ENCODE peak calls at places on chromosomes 4 and X, in four cellular contexts. One of them, this sample, is unnamed.

GRCh38 chr4:128271551-128271950 is 16.1 kb downstream of the PGRMC2 start:
- DNase-seq in H1: no peak
- DNase-seq in transverse colon: no peak
- DNase-seq in A549: no peak
- DNase-seq in this sample: no peak

GRCh38 chr4:8860096-8860891 is 11.3 kb downstream of the HMX1 start:
- DNase-seq in H1: no peak
- DNase-seq in transverse colon: no peak
- DNase-seq in A549: no peak
- DNase-seq in this sample: no peak

GRCh38 chr4:142121951-142122350 is 485.6 kb downstream of the IL15 start:
- DNase-seq in H1: no peak
- DNase-seq in transverse colon: no peak
- DNase-seq in A549: no peak
- DNase-seq in this sample: no peak

GRCh38 chrX:13996650-13997049 is 33.0 kb downstream of the GEMIN8 start:
- DNase-seq in H1: no peak
- DNase-seq in transverse colon: no peak
- DNase-seq in A549: no peak
- DNase-seq in this sample: no peak

GRCh38 chr4:71860643-71861042 is 76.8 kb upstream of the GC start:
- DNase-seq in H1: no peak
- DNase-seq in transverse colon: no peak
- DNase-seq in A549: peak
- DNase-seq in this sample: no peak

GRCh38 chr4:168769416-168769815 is 240.6 kb downstream of the CBR4 start:
- DNase-seq in H1: no peak
- DNase-seq in transverse colon: no peak
- DNase-seq in A549: peak
- DNase-seq in this sample: no peak

GRCh38 chr4:159764343-159764952 is 661.6 kb downstream of the RAPGEF2 start:
- DNase-seq in H1: peak
- DNase-seq in transverse colon: no peak
- DNase-seq in A549: peak
- DNase-seq in this sample: no peak

GRCh38 chr4:2395038-2395437 is 23.4 kb downstream of the ZFYVE28 start:
- DNase-seq in H1: no peak
- DNase-seq in transverse colon: no peak
- DNase-seq in A549: no peak
- DNase-seq in this sample: no peak

GRCh38 chr4:87069037-87069742 is 134.4 kb downstream of the AFF1 start:
- DNase-seq in H1: no peak
- DNase-seq in transverse colon: no peak
- DNase-seq in A549: no peak
- DNase-seq in this sample: no peak

GRCh38 chr4:81648576-81649272 is 177.0 kb upstream of the RASGEF1B start:
- DNase-seq in H1: no peak
- DNase-seq in transverse colon: peak
- DNase-seq in A549: no peak
- DNase-seq in this sample: no peak

GRCh38 chr4:115537387-115537786 is 424.0 kb upstream of the NDST4 start:
- DNase-seq in H1: no peak
- DNase-seq in transverse colon: no peak
- DNase-seq in A549: no peak
- DNase-seq in this sample: no peak

GRCh38 chrX:8728932-8729331 is 3.0 kb downstream of the ANOS1 start:
- DNase-seq in H1: no peak
- DNase-seq in transverse colon: no peak
- DNase-seq in A549: no peak
- DNase-seq in this sample: no peak

GRCh38 chr4:151745727-151746231 is 15.0 kb downstream of the GATB start:
- DNase-seq in H1: no peak
- DNase-seq in transverse colon: no peak
- DNase-seq in A549: no peak
- DNase-seq in this sample: no peak

GRCh38 chrX:68920541-68920940 is 91.7 kb downstream of the EFNB1 start:
- DNase-seq in H1: no peak
- DNase-seq in transverse colon: no peak
- DNase-seq in A549: no peak
- DNase-seq in this sample: peak

DNA sequence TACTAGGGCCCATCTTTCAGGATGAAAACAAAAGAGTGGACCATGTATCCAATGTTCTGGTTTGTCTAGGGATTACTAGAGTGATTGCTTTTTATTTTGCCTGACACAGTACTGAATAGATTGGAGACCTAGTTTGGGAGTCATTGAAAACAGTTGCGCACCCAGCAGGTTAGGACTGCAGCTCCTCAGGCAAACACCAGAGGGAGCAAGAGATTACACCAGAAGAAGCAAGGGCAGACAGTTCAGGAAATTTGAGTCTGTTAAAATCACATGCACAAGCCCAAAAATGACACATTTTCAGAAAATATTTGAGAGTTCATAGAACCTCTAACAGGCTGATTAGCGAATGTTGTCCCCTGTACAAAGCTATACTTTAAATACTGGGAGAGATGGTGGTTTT is 55.6 kb downstream of the CYLC1 start:
- DNase-seq in H1: no peak
- DNase-seq in transverse colon: peak
- DNase-seq in A549: peak
- DNase-seq in this sample: no peak
- TF ChIP-seq CTCF in H1: peak
- TF ChIP-seq CTCF in transverse colon: peak
- TF ChIP-seq CTCF in A549: peak
- TF ChIP-seq CTCF in this sample: no peak

GRCh38 chr4:174284181-174284886 is 623 bp downstream of the CEP44 start:
- DNase-seq in H1: no peak
- DNase-seq in transverse colon: peak
- DNase-seq in A549: peak
- DNase-seq in this sample: no peak

GRCh38 chr4:174286870-174287269 is 3.2 kb downstream of the CEP44 start:
- DNase-seq in H1: no peak
- DNase-seq in transverse colon: no peak
- DNase-seq in A549: no peak
- DNase-seq in this sample: no peak

GRCh38 chr4:174282836-174283506 is 496 bp downstream of the FBXO8 start:
- DNase-seq in H1: peak
- DNase-seq in transverse colon: peak
- DNase-seq in A549: peak
- DNase-seq in this sample: peak

GRCh38 chr4:174281182-174281737 is 2.2 kb downstream of the FBXO8 start:
- DNase-seq in H1: no peak
- DNase-seq in transverse colon: no peak
- DNase-seq in A549: no peak
- DNase-seq in this sample: no peak

GRCh38 chr4:174283507-174284180 is at the start of the genes CEP44 and FBXO8:
- DNase-seq in H1: no peak
- DNase-seq in transverse colon: peak
- DNase-seq in A549: peak
- DNase-seq in this sample: peak
- TF ChIP-seq EP300 in H1: no peak
- TF ChIP-seq EP300 in transverse colon: no peak
- TF ChIP-seq EP300 in A549: no peak
- TF ChIP-seq EP300 in this sample: no peak

GRCh38 chrX:119288890-119289393 is 52.9 kb downstream of the PGRMC1 start:
- DNase-seq in H1: no peak
- DNase-seq in transverse colon: no peak
- DNase-seq in A549: no peak
- DNase-seq in this sample: no peak
- TF ChIP-seq CTCF in H1: peak
- TF ChIP-seq CTCF in transverse colon: no peak
- TF ChIP-seq CTCF in A549: peak
- TF ChIP-seq CTCF in this sample: no peak

DNA sequence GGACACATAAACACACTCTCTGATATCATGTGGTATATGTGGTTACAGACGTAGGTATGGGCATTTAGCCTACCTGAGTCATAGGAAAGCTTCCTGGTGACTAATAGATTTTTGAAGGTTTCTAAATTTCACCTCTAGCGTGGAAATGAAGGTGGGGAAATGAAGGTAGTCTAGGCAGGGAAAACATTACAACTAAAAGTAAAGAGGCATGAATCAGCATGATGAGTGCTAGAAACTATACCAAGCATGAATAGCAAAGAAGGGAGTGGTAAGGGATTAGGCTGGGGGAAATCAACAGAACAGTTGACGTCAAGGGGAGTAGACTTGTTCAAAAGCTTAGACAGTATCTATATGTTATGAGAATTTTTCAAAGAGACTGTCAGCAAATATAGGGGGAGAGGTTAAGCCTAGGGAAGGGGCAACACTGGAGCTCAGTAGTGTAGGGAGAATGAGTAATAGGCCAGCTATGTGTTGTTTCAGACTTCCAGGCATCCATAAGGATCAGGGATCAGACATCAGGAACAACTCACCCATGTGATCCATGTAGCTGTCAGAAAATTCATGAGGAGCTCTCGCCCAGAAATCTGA is 279.3 kb upstream of the DIPK2B start:
- DNase-seq in H1: no peak
- DNase-seq in transverse colon: no peak
- DNase-seq in A549: peak
- DNase-seq in this sample: no peak
- TF ChIP-seq EP300 in H1: no peak
- TF ChIP-seq EP300 in transverse colon: no peak
- TF ChIP-seq EP300 in A549: peak
- TF ChIP-seq EP300 in this sample: no peak

DNA sequence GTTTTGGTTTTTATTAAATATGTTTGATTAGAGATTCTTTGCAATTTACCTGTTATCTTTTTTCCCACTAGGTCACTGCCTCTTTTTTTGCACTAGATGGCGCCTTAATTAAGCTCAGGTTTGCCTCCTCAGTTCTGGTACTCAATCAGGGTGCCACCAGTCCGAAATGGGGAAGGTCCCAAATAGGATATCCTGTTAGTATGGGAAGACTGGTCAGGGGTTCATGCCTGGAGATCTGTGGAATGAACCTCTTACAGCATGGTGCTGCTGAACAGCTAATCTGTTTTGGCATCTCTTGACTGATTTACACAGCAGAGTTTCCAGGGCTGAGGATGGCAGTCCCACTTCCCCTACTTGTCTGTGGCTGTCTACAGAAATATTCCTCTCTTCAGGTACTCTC is 24.2 kb upstream of the VSIG1 start:
- DNase-seq in H1: no peak
- DNase-seq in transverse colon: no peak
- DNase-seq in A549: peak
- DNase-seq in this sample: no peak
- TF ChIP-seq CTCF in H1: peak
- TF ChIP-seq CTCF in transverse colon: peak
- TF ChIP-seq CTCF in A549: peak
- TF ChIP-seq CTCF in this sample: no peak

GRCh38 chrX:63354484-63354883 is 3.4 kb upstream of the SPIN4 start:
- DNase-seq in H1: no peak
- DNase-seq in transverse colon: no peak
- DNase-seq in A549: no peak
- DNase-seq in this sample: no peak

GRCh38 chrX:63350979-63351616 is at the start of gene SPIN4:
- DNase-seq in H1: peak
- DNase-seq in transverse colon: peak
- DNase-seq in A549: peak
- DNase-seq in this sample: peak

GRCh38 chrX:63350551-63350950 is 581 bp downstream of the SPIN4 start:
- DNase-seq in H1: no peak
- DNase-seq in transverse colon: peak
- DNase-seq in A549: peak
- DNase-seq in this sample: peak

DNA sequence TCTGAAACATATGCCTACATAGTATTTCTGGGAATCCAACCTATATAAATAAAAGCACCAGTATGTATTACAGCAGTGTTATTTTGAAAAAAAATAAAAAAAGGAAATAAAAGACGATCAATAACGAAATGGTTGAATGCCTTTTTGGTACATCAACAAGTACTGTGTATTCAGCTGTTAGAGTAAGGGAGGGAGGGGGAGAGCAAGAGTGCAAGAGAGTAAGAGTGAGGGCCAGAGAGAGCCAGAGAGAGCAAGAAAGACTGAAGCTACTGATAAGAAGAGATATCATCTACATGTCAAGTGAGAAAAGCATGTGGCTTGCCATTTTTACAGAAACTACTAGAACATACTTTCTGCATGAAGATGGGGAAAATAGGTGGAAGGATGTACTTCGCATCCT is 1.8 kb downstream of the SPIN4 start:
- DNase-seq in H1: no peak
- DNase-seq in transverse colon: no peak
- DNase-seq in A549: no peak
- DNase-seq in this sample: no peak
- TF ChIP-seq EP300 in H1: no peak
- TF ChIP-seq EP300 in transverse colon: no peak
- TF ChIP-seq EP300 in A549: no peak
- TF ChIP-seq EP300 in this sample: no peak

DNA sequence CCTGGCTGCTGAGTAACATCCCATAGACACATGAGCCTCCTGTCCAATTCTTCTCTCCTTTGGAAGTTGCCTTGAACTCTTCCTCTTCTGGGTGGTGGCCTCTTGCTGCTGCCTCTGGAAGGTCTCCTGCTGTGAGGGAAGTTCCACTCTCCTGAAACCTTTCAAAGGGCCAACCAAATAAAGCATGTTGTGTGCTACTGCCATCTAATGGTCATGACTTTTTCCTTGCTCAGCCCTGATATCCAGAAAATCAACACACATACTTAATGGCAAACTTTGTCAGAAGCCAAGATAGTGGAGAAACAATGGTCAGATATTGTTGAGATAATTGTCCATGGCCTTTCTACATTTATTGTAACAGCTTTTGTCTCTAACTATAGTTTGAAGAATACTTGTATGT is 19.1 kb upstream of the ZXDA start:
- DNase-seq in H1: no peak
- DNase-seq in transverse colon: no peak
- DNase-seq in A549: peak
- DNase-seq in this sample: no peak
- TF ChIP-seq CTCF in H1: no peak
- TF ChIP-seq CTCF in transverse colon: peak
- TF ChIP-seq CTCF in A549: peak
- TF ChIP-seq CTCF in this sample: no peak

GRCh38 chr4:185508162-185508561 is 27.1 kb downstream of the PDLIM3 start:
- DNase-seq in H1: no peak
- DNase-seq in transverse colon: no peak
- DNase-seq in A549: no peak
- DNase-seq in this sample: no peak

GRCh38 chr4:185506422-185506821 is 28.9 kb downstream of the PDLIM3 start:
- DNase-seq in H1: no peak
- DNase-seq in transverse colon: no peak
- DNase-seq in A549: no peak
- DNase-seq in this sample: no peak

GRCh38 chr4:185500576-185500975 is 29.0 kb upstream of the CCDC110 start:
- DNase-seq in H1: no peak
- DNase-seq in transverse colon: no peak
- DNase-seq in A549: no peak
- DNase-seq in this sample: no peak

GRCh38 chr4:185500035-185500434 is 28.5 kb upstream of the CCDC110 start:
- DNase-seq in H1: no peak
- DNase-seq in transverse colon: no peak
- DNase-seq in A549: no peak
- DNase-seq in this sample: no peak

GRCh38 chr4:185504098-185505047 is 30.9 kb downstream of the PDLIM3 start:
- DNase-seq in H1: no peak
- DNase-seq in transverse colon: peak
- DNase-seq in A549: no peak
- DNase-seq in this sample: peak
- TF ChIP-seq EP300 in H1: no peak
- TF ChIP-seq EP300 in transverse colon: peak
- TF ChIP-seq EP300 in A549: no peak
- TF ChIP-seq EP300 in this sample: peak